ENCODE peak calls at places on chromosomes 2 and 18, in five cellular contexts. K is H1, X is GM06990, A is K562, S is MM.1S. C is an unnamed sample.
A peak's percentile ranks its signal among the peaks of the same experiment; 100 is the strongest.

GRCh38 chr2:109719871-109720270 is 74.2 kb upstream of the RGPD5 start:
- DNase-seq in K (no peak), X (no peak), A (no peak), S (peak; percentile 41), C (no peak)

GRCh38 chr2:168851674-168852320 is 38.4 kb downstream of the SPC25 start:
- DNase-seq in K (no peak), X (no peak), A (peak; percentile 81), S (no peak), C (no peak)

GRCh38 chr2:191302459-191303155 is 57.4 kb downstream of the MYO1B start:
- DNase-seq in K (no peak), X (peak; percentile 3), A (no peak), S (peak; percentile 20), C (peak; percentile 7)

GRCh38 chr18:68969027-68969426 is 171.1 kb downstream of the CCDC102B start:
- DNase-seq in K (no peak), X (no peak), A (no peak), S (no peak), C (no peak)

GRCh38 chr2:218671654-218672566 is at the start of the genes RNF25 and STK36:
- DNase-seq in K (peak; percentile 74), X (peak; percentile 82), A (peak; percentile 66), S (peak; percentile 86), C (peak; percentile 89)

GRCh38 chr2:174444761-174445160 is 42.1 kb downstream of the GPR155 start:
- DNase-seq in K (no peak), X (no peak), A (no peak), S (no peak), C (no peak)

GRCh38 chr2:3741867-3742602 is 38.7 kb downstream of the DCDC2C start:
- DNase-seq in K (no peak), X (no peak), A (no peak), S (no peak), C (no peak)

GRCh38 chr18:26965206-26965605 is 99.7 kb upstream of the AQP4 start:
- DNase-seq in K (no peak), X (no peak), A (no peak), S (no peak), C (no peak)

GRCh38 chr2:46899053-46899452 is 16.6 kb downstream of the MCFD2 start:
- DNase-seq in K (no peak), X (no peak), A (no peak), S (no peak), C (no peak)

GRCh38 chr18:79797518-79798345 is at the start of gene KCNG2:
- DNase-seq in K (no peak), X (no peak), A (no peak), S (no peak), C (peak; percentile 88)
- TF ChIP-seq CTCF in K (no peak), X (peak; percentile 14), A (no peak), S (no peak), C (peak; percentile 58)

GRCh38 chr18:11163668-11164067 is 14.3 kb upstream of the PIEZO2 start:
- DNase-seq in K (no peak), X (peak; percentile 47), A (no peak), S (no peak), C (no peak)
- TF ChIP-seq CTCF in K (peak; percentile 59), X (peak; percentile 76), A (peak; percentile 69), S (peak; percentile 25), C (peak; percentile 75)

GRCh38 chr2:131140581-131140980 is 35.4 kb downstream of the PLEKHB2 start:
- DNase-seq in K (no peak), X (no peak), A (no peak), S (no peak), C (no peak)
- TF ChIP-seq CTCF in K (no peak), X (no peak), A (no peak), S (no peak), C (no peak)

GRCh38 chr2:8627692-8628085 is 54.2 kb upstream of the ID2 start:
- DNase-seq in K (no peak), X (no peak), A (peak; percentile 29), S (no peak), C (no peak)

GRCh38 chr2:8627019-8627691 is 54.7 kb upstream of the ID2 start:
- DNase-seq in K (no peak), X (no peak), A (no peak), S (no peak), C (no peak)

GRCh38 chr2:8629402-8629801 is 52.5 kb upstream of the ID2 start:
- DNase-seq in K (no peak), X (no peak), A (no peak), S (no peak), C (no peak)

GRCh38 chr2:8628870-8629209 is 53.0 kb upstream of the ID2 start:
- DNase-seq in K (no peak), X (peak; percentile 39), A (no peak), S (no peak), C (no peak)

GRCh38 chr2:8628179-8628869 is 53.5 kb upstream of the ID2 start:
- DNase-seq in K (no peak), X (peak; percentile 39), A (peak; percentile 40), S (no peak), C (no peak)
- TF ChIP-seq CTCF in K (peak; percentile 1), X (peak; percentile 47), A (no peak), S (no peak), C (no peak)

C was measured in GM13977.